ENCODE peak calls at places on chromosomes 16 and 17, in seven cellular contexts. J, P, W, Y, H, K and N are unnamed samples.

GRCh38 chr16:9241177-9241576 is 149.7 kb downstream of the HAPSTR1 start:
- DNase-seq in J (no peak), P (no peak), W (no peak), Y (no peak), H (no peak), K (no peak), N (no peak)

GRCh38 chr16:58465817-58466216 is 34.1 kb upstream of the NDRG4 start:
- DNase-seq in J (no peak), P (no peak), W (no peak), Y (no peak), H (no peak), K (no peak), N (no peak)

GRCh38 chr16:4179020-4179419 is 62.8 kb upstream of the ADCY9 start:
- DNase-seq in J (no peak), P (peak; percentile 62), W (no peak), Y (no peak), H (no peak), K (no peak), N (no peak)

GRCh38 chr17:69084911-69085310 is 24.2 kb upstream of the ABCA9 start:
- DNase-seq in J (no peak), P (no peak), W (peak; percentile 27), Y (no peak), H (no peak), K (no peak), N (no peak)

GRCh38 chr17:77915594-77916021 is 42.9 kb upstream of the TNRC6C start:
- DNase-seq in J (no peak), P (no peak), W (no peak), Y (no peak), H (peak; percentile 29), K (no peak), N (no peak)

GRCh38 chr16:81266680-81267095 is 28.2 kb downstream of the BCO1 start:
- DNase-seq in J (no peak), P (no peak), W (no peak), Y (no peak), H (no peak), K (no peak), N (no peak)

GRCh38 chr16:1527836-1528811 is 5.3 kb upstream of the TMEM204 start:
- DNase-seq in J (no peak), P (peak; percentile 44), W (peak; percentile 73), Y (no peak), H (no peak), K (no peak), N (no peak)

GRCh38 chr16:2009302-2009711 is 314 bp downstream of the ZNF598 start:
- DNase-seq in J (no peak), P (no peak), W (no peak), Y (no peak), H (no peak), K (no peak), N (no peak)

GRCh38 chr16:56689171-56689570 is 6.9 kb downstream of the MT1X start:
- DNase-seq in J (no peak), P (no peak), W (no peak), Y (no peak), H (no peak), K (no peak), N (no peak)

GRCh38 chr16:58741166-58741565 is 7.0 kb upstream of the GOT2 start:
- DNase-seq in J (no peak), P (no peak), W (no peak), Y (no peak), H (no peak), K (no peak), N (no peak)

GRCh38 chr17:57586099-57586702 is 158.9 kb downstream of the CCDC182 start:
- DNase-seq in J (no peak), P (no peak), W (no peak), Y (no peak), H (no peak), K (no peak), N (no peak)

GRCh38 chr16:57533618-57534336 is 2.6 kb downstream of the CCDC102A start:
- DNase-seq in J (peak; percentile 37), P (no peak), W (peak; percentile 63), Y (no peak), H (peak; percentile 68), K (peak; percentile 57), N (peak; percentile 84)

GRCh38 chr17:82909322-82909904 is 69.6 kb upstream of the ZNF750 start:
- DNase-seq in J (no peak), P (no peak), W (no peak), Y (no peak), H (no peak), K (no peak), N (no peak)

GRCh38 chr16:66380421-66380820 is 13.9 kb downstream of the CDH5 start:
- DNase-seq in J (no peak), P (no peak), W (no peak), Y (no peak), H (peak; percentile 0), K (no peak), N (no peak)

GRCh38 chr17:42058018-42058417 is 7.6 kb upstream of the C17orf113 start:
- DNase-seq in J (no peak), P (no peak), W (no peak), Y (no peak), H (no peak), K (no peak), N (no peak)

GRCh38 chr17:19672009-19672837 is 23.7 kb downstream of the ALDH3A2 start:
- DNase-seq in J (no peak), P (no peak), W (no peak), Y (no peak), H (no peak), K (no peak), N (no peak)

GRCh38 chr16:85613609-85614337 is 651 bp downstream of the GSE1 start:
- DNase-seq in J (no peak), P (no peak), W (peak; percentile 82), Y (no peak), H (peak; percentile 85), K (no peak), N (no peak)

GRCh38 chr17:77901476-77901875 is 57.0 kb upstream of the TNRC6C start:
- DNase-seq in J (no peak), P (no peak), W (no peak), Y (no peak), H (peak; percentile 40), K (no peak), N (no peak)

GRCh38 chr17:71921726-71922320 is 199.0 kb upstream of the SOX9 start:
- DNase-seq in J (no peak), P (no peak), W (no peak), Y (no peak), H (no peak), K (no peak), N (no peak)

GRCh38 chr16:63461248-63461841 is 1425.1 kb upstream of the CDH8 start:
- DNase-seq in J (no peak), P (peak; percentile 81), W (peak; percentile 71), Y (peak; percentile 10), H (no peak), K (no peak), N (no peak)

GRCh38 chr16:50974438-50975036 is 176.5 kb downstream of the SALL1 start:
- DNase-seq in J (no peak), P (no peak), W (no peak), Y (no peak), H (no peak), K (no peak), N (no peak)

GRCh38 chr16:81585785-81586184 is 141.2 kb downstream of the CMIP start:
- DNase-seq in J (no peak), P (no peak), W (peak; percentile 12), Y (no peak), H (no peak), K (no peak), N (no peak)

GRCh38 chr16:31363721-31364120 is 8.7 kb downstream of the ITGAX start:
- DNase-seq in J (no peak), P (no peak), W (no peak), Y (no peak), H (peak; percentile 32), K (no peak), N (no peak)
- TF ChIP-seq CTCF in J (no peak), P (no peak), W (no peak), Y (no peak), H (no peak), K (no peak), N (no peak)

GRCh38 chr16:70468776-70469525 is 14.6 kb downstream of the FCSK start:
- DNase-seq in J (no peak), P (no peak), W (no peak), Y (no peak), H (no peak), K (no peak), N (no peak)

GRCh38 chr16:70473446-70474319 is 19.3 kb downstream of the FCSK start:
- DNase-seq in J (no peak), P (no peak), W (no peak), Y (no peak), H (no peak), K (no peak), N (no peak)

GRCh38 chr16:70470141-70470926 is 15.9 kb downstream of the FCSK start:
- DNase-seq in J (no peak), P (no peak), W (no peak), Y (no peak), H (no peak), K (no peak), N (no peak)

GRCh38 chr16:70472786-70473433 is 18.5 kb downstream of the FCSK start:
- DNase-seq in J (no peak), P (no peak), W (no peak), Y (no peak), H (no peak), K (no peak), N (no peak)

DNA sequence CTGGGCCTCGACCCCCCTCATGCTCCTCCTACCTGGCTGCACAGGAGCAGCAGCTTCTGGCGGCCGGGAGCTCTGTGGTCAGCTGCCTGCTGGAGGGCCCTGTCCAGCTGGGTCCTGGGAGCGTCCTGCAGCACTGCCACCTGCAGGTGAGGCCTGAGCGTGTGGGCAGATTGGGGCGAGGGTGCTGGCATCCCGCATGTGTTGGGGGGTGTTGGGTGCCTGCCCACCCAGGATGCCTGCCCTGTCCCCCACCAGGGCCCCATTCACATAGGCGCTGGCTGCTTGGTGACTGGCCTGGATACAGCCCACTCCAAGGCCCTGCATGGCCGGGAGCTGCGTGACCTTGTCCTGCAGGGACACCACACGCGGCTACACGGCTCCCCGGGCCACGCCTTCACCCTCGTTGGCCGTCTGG is 16.5 kb downstream of the FCSK start:
- DNase-seq in J (no peak), P (peak; percentile 31), W (peak; percentile 77), Y (no peak), H (no peak), K (no peak), N (no peak)
- TF ChIP-seq CTCF in J (no peak), P (peak; percentile 39), W (peak; percentile 48), Y (peak; percentile 72), H (no peak), K (peak; percentile 65), N (peak; percentile 45)

GRCh38 chr16:47045023-47045422 is 71.5 kb upstream of the DNAJA2 start:
- DNase-seq in J (no peak), P (peak; percentile 19), W (no peak), Y (no peak), H (no peak), K (no peak), N (no peak)
- TF ChIP-seq CTCF in J (no peak), P (peak; percentile 16), W (peak; percentile 3), Y (no peak), H (no peak), K (no peak), N (no peak)

DNA sequence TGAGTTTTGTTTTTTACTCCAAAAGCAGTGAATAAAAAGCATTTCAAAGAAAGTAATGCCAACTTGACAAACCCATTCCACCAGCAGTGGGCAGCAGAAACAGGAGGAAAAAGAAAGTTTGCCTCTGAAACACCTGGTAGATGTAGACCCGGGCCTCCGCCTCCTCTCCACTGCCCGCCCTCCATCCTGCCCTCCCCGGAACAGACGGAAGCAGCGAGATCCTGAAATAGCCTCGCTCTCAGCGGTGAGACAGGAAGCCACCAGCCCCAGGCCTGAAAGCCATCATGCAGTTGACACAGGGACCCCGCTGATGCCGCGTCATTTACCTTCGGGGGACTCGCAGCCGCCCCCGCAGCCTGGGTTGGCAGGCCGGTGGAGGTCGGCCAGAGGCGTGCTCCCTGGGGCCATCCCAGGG is 67.8 kb downstream of the C16orf78 start:
- DNase-seq in J (peak; percentile 54), P (peak; percentile 3), W (peak; percentile 52), Y (no peak), H (peak; percentile 50), K (no peak), N (no peak)
- TF ChIP-seq CTCF in J (no peak), P (no peak), W (peak; percentile 21), Y (no peak), H (no peak), K (peak; percentile 56), N (peak; percentile 47)